ENCODE peak calls at places on chromosomes 3 and 15, in eight cellular contexts. H is right cardiac atrium; V is MCF 10A; L is activated naive CD4-positive, alpha-beta T cell; M is hepatic stellate cell; I is stimulated activated CD4-positive, alpha-beta T cell treated with anti-CD3 and anti-CD28 coated beads, Interleukin-15, amount 100 ng/mL, for 1 hour; U is foreskin keratinocyte; S is colonic mucosa. A is an unnamed sample.

GRCh38 chr15:94387854-94388441 is 156.6 kb downstream of the MCTP2 start:
- DNase-seq in H (no peak), M (no peak), S (no peak), L (no peak), I (no peak), V (no peak), U (no peak), A (no peak)

GRCh38 chr3:183447206-183448001 is 19.0 kb upstream of the MCF2L2 start:
- DNase-seq in V (peak), U (peak), H (peak), I (peak), L (peak), M (peak), S (peak), A (peak)

GRCh38 chr3:106635271-106635670 is 742.0 kb upstream of the CCDC54 start:
- DNase-seq in U (peak), S (no peak), I (no peak), L (no peak), V (peak), H (no peak), M (peak), A (peak)

GRCh38 chr3:49009391-49009790 is 2.2 kb downstream of the WDR6 start:
- DNase-seq in V (no peak), H (no peak), L (no peak), U (no peak), M (no peak), I (no peak), S (no peak), A (no peak)

GRCh38 chr3:85288257-85288656 is 329.5 kb downstream of the CADM2 start:
- DNase-seq in L (no peak), M (no peak), I (no peak), S (no peak), H (no peak), V (no peak), U (no peak), A (no peak)

GRCh38 chr3:123605789-123606234 is 21.0 kb upstream of the HACD2 start:
- DNase-seq in H (no peak), I (no peak), S (no peak), V (peak), U (peak), L (no peak), M (no peak), A (peak)

GRCh38 chr3:124885466-124886167 is 1.5 kb downstream of the ITGB5 start:
- DNase-seq in H (no peak), L (no peak), M (peak), U (peak), V (peak), S (no peak), I (no peak), A (peak)

GRCh38 chr15:58840048-58840447 is 68.9 kb downstream of the MINDY2 start:
- DNase-seq in M (no peak), H (no peak), V (no peak), S (no peak), L (no peak), I (no peak), U (no peak), A (peak)

GRCh38 chr15:28889346-28889745 is 3.6 kb downstream of the APBA2 start:
- DNase-seq in I (no peak), U (no peak), S (no peak), V (no peak), M (no peak), L (peak), H (no peak), A (no peak)

GRCh38 chr3:99579246-99579645 is 59.1 kb upstream of the COL8A1 start:
- DNase-seq in S (no peak), H (no peak), M (peak), I (no peak), V (peak), L (no peak), U (peak), A (peak)

GRCh38 chr3:120369000-120369399 is 19.8 kb upstream of the LRRC58 start:
- DNase-seq in M (no peak), U (peak), L (no peak), H (no peak), S (no peak), V (no peak), I (no peak), A (no peak)

GRCh38 chr15:71152542-71152941 is 37.3 kb downstream of the THSD4 start:
- DNase-seq in L (no peak), H (peak), S (no peak), M (no peak), U (no peak), I (no peak), V (no peak), A (no peak)

GRCh38 chr15:65130941-65131340 is 2.7 kb downstream of the PDCD7 start:
- DNase-seq in S (no peak), L (no peak), M (no peak), U (peak), H (no peak), I (no peak), V (peak), A (no peak)

GRCh38 chr3:148551767-148552260 is 145.9 kb upstream of the AGTR1 start:
- DNase-seq in H (no peak), V (peak), M (no peak), S (no peak), I (no peak), L (no peak), U (no peak), A (no peak)

A was measured in mammary epithelial cell.